ENCODE peak calls at places on chromosomes 2 and 18, in nine cellular contexts. Y, I, J, F, C, P, D, G and W are unnamed samples.

GRCh38 chr18:37422116-37422515 is 143.5 kb downstream of the CELF4 start:
- DNase-seq in Y (no peak), I (no peak), J (no peak), F (no peak), C (no peak), P (no peak), D (no peak), G (no peak), W (peak; percentile 49)

GRCh38 chr2:68425503-68425902 is 41.6 kb downstream of the FBXO48 start:
- DNase-seq in Y (no peak), I (no peak), J (no peak), F (no peak), C (no peak), P (no peak), D (no peak), G (no peak), W (no peak)

GRCh38 chr2:196849895-196850294 is 40.7 kb upstream of the C2orf66 start:
- DNase-seq in Y (peak; percentile 59), I (no peak), J (no peak), F (no peak), C (peak; percentile 23), P (peak; percentile 42), D (no peak), G (no peak), W (no peak)

GRCh38 chr2:42493885-42494433 is at the start of gene KCNG3:
- DNase-seq in Y (peak; percentile 71), I (no peak), J (peak; percentile 82), F (no peak), C (peak; percentile 74), P (peak; percentile 7), D (peak; percentile 73), G (peak; percentile 87), W (peak; percentile 54)

GRCh38 chr18:7366597-7366996 is 135.7 kb downstream of the LRRC30 start:
- DNase-seq in Y (no peak), I (no peak), J (no peak), F (no peak), C (no peak), P (no peak), D (no peak), G (no peak), W (no peak)

GRCh38 chr18:76374330-76375281 is 120.4 kb downstream of the ZNF516 start:
- DNase-seq in Y (no peak), I (no peak), J (no peak), F (no peak), C (no peak), P (no peak), D (no peak), G (no peak), W (no peak)

GRCh38 chr2:104825124-104825865 is 28.6 kb upstream of the POU3F3 start:
- DNase-seq in Y (peak; percentile 77), I (no peak), J (no peak), F (no peak), C (peak; percentile 74), P (no peak), D (no peak), G (no peak), W (no peak)

GRCh38 chr2:152415231-152415642 is 80.3 kb downstream of the FMNL2 start:
- DNase-seq in Y (peak; percentile 35), I (no peak), J (no peak), F (no peak), C (no peak), P (peak; percentile 47), D (no peak), G (no peak), W (no peak)

GRCh38 chr18:74662622-74663021 is 65.0 kb downstream of the ZNF407 start:
- DNase-seq in Y (no peak), I (no peak), J (no peak), F (no peak), C (no peak), P (no peak), D (no peak), G (no peak), W (no peak)

GRCh38 chr2:99660616-99661416 is 171.0 kb upstream of the REV1 start:
- DNase-seq in Y (peak; percentile 52), I (no peak), J (no peak), F (no peak), C (no peak), P (peak; percentile 77), D (no peak), G (no peak), W (no peak)